ENCODE peak calls at places on chromosome 15, in ten cellular contexts. X is HFFc6, L is midbrain, F is nucleus accumbens, W is left cardiac atrium, Z is fibroblast of lung, V is HT1080, S is GM12865, I is adrenal gland, K is frontal cortex. H is an unnamed sample.
A peak's percentile ranks its signal among the peaks of the same experiment; 100 is the strongest.

GRCh38 chr15:60574801-60575631 is 96.1 kb upstream of the ICE2 start:
- DNase-seq in X (no peak), L (no peak), F (no peak), W (no peak), Z (no peak), V (no peak), S (peak; percentile 72), I (no peak), K (no peak), H (no peak)

GRCh38 chr15:97082835-97083234 is 752.3 kb downstream of the NR2F2 start:
- DNase-seq in X (no peak), L (no peak), F (no peak), W (no peak), Z (no peak), V (no peak), S (no peak), I (no peak), K (no peak), H (no peak)

GRCh38 chr15:26682765-26683164 is 90.1 kb downstream of the GABRB3 start:
- DNase-seq in X (no peak), L (no peak), F (no peak), W (no peak), Z (no peak), V (no peak), S (no peak), I (no peak), K (no peak), H (no peak)

GRCh38 chr15:75452364-75452967 is 976 bp upstream of the SIN3A start:
- DNase-seq in X (peak; percentile 77), L (peak; percentile 74), F (peak; percentile 35), W (peak; percentile 90), Z (peak; percentile 73), V (peak; percentile 75), S (peak; percentile 89), I (peak; percentile 88), K (peak; percentile 45), H (peak; percentile 94)

GRCh38 chr15:67134577-67135492 is 69.4 kb downstream of the SMAD3 start:
- DNase-seq in X (no peak), L (no peak), F (no peak), W (no peak), Z (no peak), V (no peak), S (no peak), I (no peak), K (no peak), H (no peak)

GRCh38 chr15:55998478-55998877 is 5.1 kb upstream of the NEDD4 start:
- DNase-seq in X (no peak), L (no peak), F (no peak), W (no peak), Z (no peak), V (no peak), S (no peak), I (no peak), K (no peak), H (no peak)

GRCh38 chr15:85407421-85408269 is 27.2 kb downstream of the AKAP13 start:
- DNase-seq in X (peak; percentile 84), L (no peak), F (no peak), W (no peak), Z (peak; percentile 95), V (peak; percentile 94), S (peak; percentile 54), I (no peak), K (no peak), H (no peak)

GRCh38 chr15:43648649-43649429 is at the start of gene CATSPER2:
- DNase-seq in X (no peak), L (no peak), F (no peak), W (no peak), Z (no peak), V (no peak), S (no peak), I (no peak), K (no peak), H (peak; percentile 68)

GRCh38 chr15:82174471-82174870 is 88.1 kb downstream of the EFL1 start:
- DNase-seq in X (no peak), L (no peak), F (no peak), W (no peak), Z (peak; percentile 84), V (no peak), S (no peak), I (no peak), K (no peak), H (no peak)

GRCh38 chr15:52529289-52529929 is 729 bp upstream of the MYO5A start:
- DNase-seq in X (no peak), L (peak; percentile 63), F (peak; percentile 51), W (no peak), Z (no peak), V (no peak), S (peak; percentile 37), I (peak; percentile 36), K (peak; percentile 44), H (no peak)

GRCh38 chr15:87576486-87577176 is 679.9 kb downstream of the NTRK3 start:
- DNase-seq in X (no peak), L (no peak), F (no peak), W (no peak), Z (no peak), V (peak; percentile 20), S (no peak), I (no peak), K (no peak), H (no peak)

GRCh38 chr15:94230886-94231727 is at the start of gene MCTP2:
- DNase-seq in X (peak; percentile 69), L (no peak), F (no peak), W (peak; percentile 82), Z (peak; percentile 53), V (peak; percentile 71), S (peak; percentile 40), I (peak; percentile 57), K (no peak), H (peak; percentile 94)

GRCh38 chr15:40878785-40879184 is 4.8 kb upstream of the RHOV start:
- DNase-seq in X (no peak), L (no peak), F (no peak), W (no peak), Z (peak; percentile 64), V (peak; percentile 70), S (peak; percentile 80), I (no peak), K (no peak), H (peak; percentile 41)

GRCh38 chr15:96746621-96747155 is 416.2 kb downstream of the NR2F2 start:
- DNase-seq in X (no peak), L (no peak), F (no peak), W (no peak), Z (no peak), V (no peak), S (no peak), I (no peak), K (no peak), H (no peak)

H was measured in kidney.